ENCODE peak calls at places on chromosomes 6 and 20, in six cellular contexts. V is endothelial cell, K is kidney epithelial cell, C is HFFc6, A is OCI-LY7, B is lung. O is an unnamed sample.
A peak's percentile ranks its signal among the peaks of the same experiment; 100 is the strongest.

GRCh38 chr20:58907481-58908137 is 55.1 kb downstream of the GNAS start:
- DNase-seq in V (peak; percentile 49), K (peak; percentile 87), C (peak; percentile 99), A (peak; percentile 98), B (peak; percentile 82), O (peak; percentile 58)

GRCh38 chr20:18087054-18087453 is 29.3 kb upstream of the OVOL2 start:
- DNase-seq in V (no peak), K (no peak), C (no peak), A (no peak), B (no peak), O (no peak)

GRCh38 chr6:27279513-27280063 is 32.1 kb downstream of the PRSS16 start:
- DNase-seq in V (peak; percentile 12), K (no peak), C (no peak), A (no peak), B (no peak), O (peak; percentile 43)

GRCh38 chr6:87172292-87172691 is 16.9 kb downstream of the ZNF292 start:
- DNase-seq in V (no peak), K (no peak), C (no peak), A (no peak), B (no peak), O (no peak)

GRCh38 chr6:130896249-130896648 is 69.0 kb downstream of the SMLR1 start:
- DNase-seq in V (no peak), K (no peak), C (no peak), A (no peak), B (no peak), O (no peak)

GRCh38 chr6:24910850-24911712 is 24.7 kb downstream of the RIPOR2 start:
- DNase-seq in V (peak; percentile 36), K (no peak), C (no peak), A (peak; percentile 62), B (peak; percentile 61), O (peak; percentile 55)

GRCh38 chr20:16395366-16395765 is 177.9 kb downstream of the KIF16B start:
- DNase-seq in V (no peak), K (no peak), C (no peak), A (no peak), B (no peak), O (no peak)

GRCh38 chr6:946546-946945 is 253.6 kb upstream of the EXOC2 start:
- DNase-seq in V (no peak), K (peak; percentile 31), C (peak; percentile 51), A (no peak), B (no peak), O (no peak)

GRCh38 chr6:11426571-11426970 is 111.0 kb upstream of the TMEM170B start:
- DNase-seq in V (no peak), K (no peak), C (no peak), A (no peak), B (no peak), O (no peak)

GRCh38 chr6:155349129-155349528 is 34.8 kb upstream of the TFB1M start:
- DNase-seq in V (no peak), K (no peak), C (peak; percentile 45), A (no peak), B (no peak), O (no peak)

GRCh38 chr6:9083108-9083507 is 647.8 kb upstream of the SLC35B3 start:
- DNase-seq in V (no peak), K (no peak), C (no peak), A (no peak), B (no peak), O (no peak)

GRCh38 chr6:15608406-15608805 is 54.4 kb downstream of the DTNBP1 start:
- DNase-seq in V (peak; percentile 15), K (peak; percentile 66), C (peak; percentile 81), A (no peak), B (no peak), O (no peak)

GRCh38 chr20:59063358-59064213 is 21.0 kb upstream of the PRELID3B start:
- DNase-seq in V (no peak), K (no peak), C (peak; percentile 53), A (no peak), B (no peak), O (peak; percentile 36)

GRCh38 chr20:43448748-43449535 is 8.8 kb upstream of the SRSF6 start:
- DNase-seq in V (peak; percentile 47), K (no peak), C (no peak), A (peak; percentile 65), B (no peak), O (peak; percentile 62)

GRCh38 chr6:55866110-55866509 is 9.3 kb downstream of the BMP5 start:
- DNase-seq in V (no peak), K (peak; percentile 31), C (no peak), A (no peak), B (no peak), O (peak; percentile 43)

GRCh38 chr20:39109933-39110818 is 148.0 kb downstream of the DHX35 start:
- DNase-seq in V (no peak), K (no peak), C (no peak), A (no peak), B (no peak), O (no peak)

GRCh38 chr6:159693894-159694545 is 979 bp upstream of the SOD2 start:
- DNase-seq in V (no peak), K (no peak), C (no peak), A (no peak), B (peak; percentile 61), O (peak; percentile 54)

GRCh38 chr20:63490416-63490815 is 8.5 kb downstream of the EEF1A2 start:
- DNase-seq in V (no peak), K (no peak), C (no peak), A (no peak), B (no peak), O (no peak)

GRCh38 chr20:47857142-47857993 is 72.1 kb upstream of the SULF2 start:
- DNase-seq in V (no peak), K (peak; percentile 49), C (no peak), A (peak; percentile 18), B (no peak), O (no peak)

GRCh38 chr20:47855799-47856198 is 70.5 kb upstream of the SULF2 start:
- DNase-seq in V (no peak), K (no peak), C (no peak), A (no peak), B (no peak), O (no peak)

GRCh38 chr20:47851774-47852173 is 66.5 kb upstream of the SULF2 start:
- DNase-seq in V (no peak), K (no peak), C (no peak), A (no peak), B (no peak), O (no peak)

GRCh38 chr20:47857994-47858557 is 72.8 kb upstream of the SULF2 start:
- DNase-seq in V (no peak), K (peak; percentile 12), C (no peak), A (no peak), B (no peak), O (no peak)

GRCh38 chr20:47854687-47855212 is 69.5 kb upstream of the SULF2 start:
- DNase-seq in V (peak; percentile 18), K (no peak), C (peak; percentile 5), A (peak; percentile 66), B (no peak), O (peak; percentile 81)
- TF ChIP-seq CTCF in V (no peak), K (peak; percentile 47), C (peak; percentile 72), A (peak; percentile 77), B (no peak), O (peak; percentile 84)

GRCh38 chr6:31193206-31193605 is 22.7 kb upstream of the POU5F1 start:
- DNase-seq in V (no peak), K (no peak), C (no peak), A (no peak), B (no peak), O (no peak)
- TF ChIP-seq CTCF in V (no peak), K (no peak), C (no peak), A (no peak), B (no peak), O (no peak)

GRCh38 chr20:44884907-44885391 is 556 bp upstream of the YWHAB start:
- DNase-seq in V (no peak), K (no peak), C (no peak), A (no peak), B (no peak), O (no peak)

GRCh38 chr20:44886276-44886671 is 769 bp downstream of the YWHAB start:
- DNase-seq in V (no peak), K (no peak), C (no peak), A (no peak), B (no peak), O (no peak)

GRCh38 chr20:44886828-44887227 is 1.3 kb downstream of the YWHAB start:
- DNase-seq in V (no peak), K (no peak), C (no peak), A (peak; percentile 8), B (no peak), O (no peak)

GRCh38 chr20:44887466-44887865 is 2.0 kb downstream of the YWHAB start:
- DNase-seq in V (no peak), K (no peak), C (no peak), A (no peak), B (no peak), O (no peak)

GRCh38 chr20:44885392-44886275 is at the start of gene YWHAB:
- DNase-seq in V (peak; percentile 99), K (peak; percentile 85), C (peak; percentile 97), A (peak; percentile 98), B (peak; percentile 99), O (peak; percentile 100)
- TF ChIP-seq CTCF in V (no peak), K (no peak), C (peak; percentile 56), A (peak; percentile 21), B (no peak), O (no peak)

GRCh38 chr6:30349411-30350177 is 4.6 kb downstream of the RPP21 start:
- DNase-seq in V (no peak), K (no peak), C (no peak), A (peak; percentile 27), B (no peak), O (no peak)
- TF ChIP-seq CTCF in V (no peak), K (no peak), C (peak; percentile 41), A (peak; percentile 74), B (no peak), O (no peak)

GRCh38 chr20:62352402-62353288 is 14.5 kb downstream of the LAMA5 start:
- DNase-seq in V (no peak), K (no peak), C (no peak), A (no peak), B (no peak), O (no peak)
- TF ChIP-seq CTCF in V (no peak), K (peak; percentile 7), C (no peak), A (no peak), B (no peak), O (no peak)

GRCh38 chr6:41796474-41796873 is 9.0 kb downstream of the TOMM6 start:
- DNase-seq in V (no peak), K (no peak), C (no peak), A (no peak), B (no peak), O (no peak)

GRCh38 chr6:41799517-41799916 is 12.0 kb downstream of the TOMM6 start:
- DNase-seq in V (no peak), K (no peak), C (no peak), A (no peak), B (no peak), O (no peak)

GRCh38 chr6:41798901-41799300 is 11.4 kb downstream of the TOMM6 start:
- DNase-seq in V (no peak), K (no peak), C (no peak), A (no peak), B (no peak), O (no peak)

GRCh38 chr6:41805830-41806774 is 18.6 kb downstream of the TOMM6 start:
- DNase-seq in V (no peak), K (no peak), C (no peak), A (no peak), B (no peak), O (no peak)

GRCh38 chr6:41801380-41801779 is 13.9 kb downstream of the TOMM6 start:
- DNase-seq in V (no peak), K (no peak), C (peak; percentile 13), A (peak; percentile 35), B (no peak), O (peak; percentile 20)
- TF ChIP-seq CTCF in V (peak; percentile 20), K (peak; percentile 63), C (peak; percentile 75), A (peak; percentile 80), B (no peak), O (no peak)